ENCODE peak calls at places on chromosomes 3 and 15, in seven cellular contexts. U is DND-41, B is tibial nerve, O is colonic mucosa, F is left lung, A is Karpas-422, S is lower lobe of right lung. X is an unnamed sample.

GRCh38 chr3:22245122-22245521 is 494.1 kb upstream of the ZNF385D start:
- DNase-seq in A (no peak), O (no peak), U (no peak), B (peak; percentile 64), S (no peak), F (no peak), X (no peak)

GRCh38 chr3:133843634-133844033 is 38.0 kb downstream of the SRPRB start:
- DNase-seq in F (no peak), A (no peak), O (no peak), U (no peak), S (no peak), B (no peak), X (no peak)

GRCh38 chr15:85493258-85493657 is 112.9 kb downstream of the AKAP13 start:
- DNase-seq in U (no peak), A (no peak), O (peak; percentile 36), F (no peak), S (no peak), B (no peak), X (no peak)

GRCh38 chr3:185225523-185225922 is 28.3 kb downstream of the EHHADH start:
- DNase-seq in F (no peak), O (no peak), B (no peak), U (no peak), A (no peak), S (no peak), X (no peak)

GRCh38 chr3:187979543-187979942 is 174.4 kb upstream of the LPP start:
- DNase-seq in U (peak; percentile 84), O (no peak), S (no peak), A (peak; percentile 97), B (no peak), F (no peak), X (no peak)

GRCh38 chr15:99717129-99718024 is 15.9 kb downstream of the LYSMD4 start:
- DNase-seq in F (no peak), U (no peak), S (no peak), O (no peak), B (no peak), A (no peak), X (no peak)

GRCh38 chr3:182803596-182803995 is 10.3 kb downstream of the ATP11B start:
- DNase-seq in F (no peak), O (no peak), U (no peak), B (no peak), A (no peak), S (no peak), X (no peak)

GRCh38 chr3:111666041-111666735 is 71.0 kb upstream of the ZBED2 start:
- DNase-seq in O (no peak), F (no peak), A (no peak), S (no peak), U (no peak), B (no peak), X (no peak)

GRCh38 chr3:98730338-98730737 is 32.8 kb upstream of the ST3GAL6 start:
- DNase-seq in U (no peak), F (peak; percentile 39), O (no peak), S (peak; percentile 48), A (no peak), B (no peak), X (no peak)

GRCh38 chr15:98647774-98648653 is at the start of gene IGF1R:
- DNase-seq in S (peak; percentile 91), O (peak; percentile 83), U (peak; percentile 86), B (peak; percentile 72), A (peak; percentile 95), F (peak; percentile 85), X (peak; percentile 95)

GRCh38 chr15:68644088-68644904 is 65.5 kb downstream of the CORO2B start:
- DNase-seq in A (no peak), B (no peak), U (no peak), F (no peak), O (no peak), S (no peak), X (no peak)

GRCh38 chr3:100289339-100289738 is 28.5 kb downstream of the TBC1D23 start:
- DNase-seq in A (no peak), F (no peak), B (no peak), O (no peak), S (no peak), U (no peak), X (no peak)

GRCh38 chr3:46835059-46835458 is 28.2 kb downstream of the MYL3 start:
- DNase-seq in B (no peak), F (no peak), S (no peak), O (no peak), U (no peak), A (no peak), X (no peak)

GRCh38 chr3:155560135-155560534 is 184.7 kb downstream of the PLCH1 start:
- DNase-seq in O (no peak), B (no peak), A (no peak), F (no peak), U (no peak), S (no peak), X (no peak)

GRCh38 chr3:12508316-12508715 is 24.0 kb downstream of the TSEN2 start:
- DNase-seq in F (no peak), A (no peak), U (no peak), B (peak; percentile 47), O (no peak), S (no peak), X (peak; percentile 61)
- H3K4me3 ChIP-seq in F (no peak overlapping the region), A (no peak overlapping the region), U (no peak overlapping the region), B (no peak overlapping the region), O (no peak overlapping the region), S (no peak overlapping the region), X (no peak overlapping the region)

DNA sequence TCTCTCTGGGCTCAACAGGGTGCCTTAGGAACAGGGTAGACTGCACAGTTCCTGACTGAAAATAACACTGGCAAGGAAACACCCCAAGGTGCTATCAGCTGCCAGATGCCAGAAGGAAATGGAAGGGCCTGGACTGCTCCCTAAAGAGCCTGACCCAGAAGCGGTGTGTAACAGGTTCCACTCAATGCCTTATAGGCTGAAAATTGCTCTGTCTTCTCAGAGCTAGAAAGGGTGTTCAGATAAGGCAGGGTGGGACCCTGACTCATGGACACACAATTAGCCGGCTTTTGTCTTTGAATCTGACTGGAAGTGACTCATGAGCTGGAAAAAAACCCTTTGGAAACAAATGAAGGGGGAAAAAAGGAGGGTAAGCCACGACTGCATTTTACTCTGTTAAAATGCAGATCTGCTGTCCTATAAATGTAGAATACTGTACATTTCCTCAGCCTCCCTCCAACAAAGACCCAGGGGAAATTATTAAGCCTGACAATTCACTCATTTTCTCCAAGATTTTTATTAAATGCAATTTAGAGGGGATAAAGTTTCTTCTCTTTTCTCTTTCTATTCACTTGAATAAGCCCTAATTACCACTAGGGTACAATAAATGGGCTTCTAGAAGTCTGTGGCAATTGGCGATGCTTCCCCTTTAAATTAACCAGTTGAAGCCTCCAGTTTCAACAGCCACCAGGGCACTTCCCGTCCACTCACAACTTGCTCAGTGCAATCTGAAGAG is 160.2 kb upstream of the TBL1XR1 start:
- DNase-seq in F (peak; percentile 42), A (peak; percentile 51), S (no peak), O (peak; percentile 73), B (no peak), U (no peak), X (no peak)
- H3K4me1 ChIP-seq in F (peaks cover 69% of the 10 kb centered on the region), A (peaks cover 42% of the 10 kb centered on the region), S (peaks cover 50% of the 10 kb centered on the region), O (peaks cover 17% of the 10 kb centered on the region), B (peaks cover 31% of the 10 kb centered on the region), U (peaks cover 45% of the 10 kb centered on the region), X (peaks cover 4% of the 10 kb centered on the region)

DNA sequence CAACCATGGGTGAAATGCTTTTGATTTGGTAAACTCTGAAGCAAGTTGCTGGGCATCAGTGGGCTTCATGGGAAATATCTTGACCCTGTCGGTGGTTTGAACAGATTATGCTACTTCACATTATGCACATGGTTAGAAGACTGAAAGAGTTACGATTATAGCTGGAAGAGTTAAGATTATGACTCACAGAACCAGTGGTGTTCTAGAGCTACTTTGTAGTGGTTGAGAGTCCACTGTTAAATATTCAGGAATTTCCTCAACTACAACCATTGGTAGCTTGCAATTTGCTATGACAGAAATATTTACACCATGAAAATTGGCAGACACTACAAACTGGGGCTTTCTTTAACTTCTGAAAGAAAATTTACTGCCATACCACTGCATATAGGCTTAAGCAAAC is 99.3 kb downstream of the GADL1 start:
- DNase-seq in S (no peak), A (no peak), U (no peak), O (no peak), B (no peak), F (no peak), X (no peak)
- H3K27ac ChIP-seq in S (no peak overlapping the region), A (no peak overlapping the region), U (no peak overlapping the region), O (no peak overlapping the region), B (no peak overlapping the region), F (no peak overlapping the region), X (no peak overlapping the region)

GRCh38 chr15:90716317-90716975 is 700 bp upstream of the BLM start:
- DNase-seq in O (no peak), B (no peak), S (no peak), F (no peak), U (no peak), A (peak; percentile 65), X (no peak)
- H3K4me3 ChIP-seq in O (peak overlapping the region; percentile 80), B (peak overlapping the region; percentile 54), S (peak overlapping the region; percentile 68), F (peak overlapping the region; percentile 62), U (peak overlapping the region; percentile 92), A (peak overlapping the region; percentile 72), X (peak overlapping the region; percentile 75)

GRCh38 chr15:71434774-71435173 is 319.5 kb downstream of the THSD4 start:
- DNase-seq in S (no peak), A (no peak), F (no peak), O (no peak), B (no peak), U (no peak), X (no peak)

GRCh38 chr15:71431345-71432336 is 316.4 kb downstream of the THSD4 start:
- DNase-seq in F (no peak), S (no peak), O (no peak), A (no peak), U (no peak), B (no peak), X (no peak)

GRCh38 chr15:71435552-71435951 is 320.3 kb downstream of the THSD4 start:
- DNase-seq in A (no peak), O (no peak), F (no peak), S (no peak), U (no peak), B (no peak), X (no peak)

GRCh38 chr15:71436854-71437253 is 321.6 kb downstream of the THSD4 start:
- DNase-seq in B (no peak), S (no peak), F (no peak), U (no peak), O (no peak), A (no peak), X (no peak)

GRCh38 chr15:71433402-71433801 is 318.1 kb downstream of the THSD4 start:
- DNase-seq in A (no peak), O (no peak), S (no peak), F (no peak), U (no peak), B (no peak), X (no peak)
- H3K4me1 ChIP-seq in A (peaks cover 5% of the 10 kb centered on the region), O (no peaks in the 10 kb centered on the region), S (no peaks in the 10 kb centered on the region), F (no peaks in the 10 kb centered on the region), U (no peaks in the 10 kb centered on the region), B (no peaks in the 10 kb centered on the region), X (peaks cover 5% of the 10 kb centered on the region)

GRCh38 chr3:168707900-168708299 is 612.2 kb upstream of the GOLIM4 start:
- DNase-seq in U (no peak), A (no peak), O (no peak), F (no peak), B (no peak), S (no peak), X (no peak)

DNA sequence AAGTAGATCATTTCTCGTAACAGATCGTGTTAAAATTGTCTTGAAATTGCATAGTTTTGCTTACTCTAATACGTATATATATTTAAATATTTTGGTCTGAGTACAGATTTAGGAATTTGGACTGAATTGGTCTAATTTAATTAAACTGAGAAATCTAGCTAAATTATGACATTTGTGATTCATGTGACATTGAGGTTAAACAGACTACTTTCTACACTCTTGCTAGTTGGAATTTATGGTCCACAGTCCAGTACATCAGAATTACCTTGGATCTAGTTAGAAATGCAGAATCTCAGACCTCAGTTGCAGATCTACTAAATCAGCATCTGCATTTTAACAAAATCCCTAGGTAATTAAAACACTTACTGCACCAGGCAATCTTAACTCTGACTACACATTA is 609.7 kb upstream of the GOLIM4 start:
- DNase-seq in U (no peak), O (no peak), A (no peak), F (no peak), S (no peak), B (no peak), X (no peak)
- H3K27ac ChIP-seq in U (no peak overlapping the region), O (no peak overlapping the region), A (no peak overlapping the region), F (no peak overlapping the region), S (no peak overlapping the region), B (no peak overlapping the region), X (no peak overlapping the region)

X was measured in aorta.